ENCODE peak calls at places on chromosomes 7 and 10, in eight cellular contexts. B is kidney, F is tibial artery, Z is H9, O is pancreas, R is A549, K is SK-N-SH, P is OCI-LY7. E is an unnamed sample. For H3K4me1, the result is how much of the 10 kb centered on the place peaks cover.

GRCh38 chr10:112143420-112143819 is 40.1 kb downstream of the GPAM start:
- DNase-seq in F (no peak), Z (no peak), R (no peak), P (no peak), K (no peak), O (no peak), B (no peak), E (no peak)

GRCh38 chr7:82183633-82184032 is 259.9 kb downstream of the CACNA2D1 start:
- DNase-seq in Z (no peak), O (no peak), P (no peak), F (no peak), K (no peak), R (no peak), B (no peak), E (no peak)

GRCh38 chr10:130254168-130255061 is 118.2 kb downstream of the GLRX3 start:
- DNase-seq in P (no peak), O (no peak), B (no peak), F (no peak), R (no peak), K (no peak), Z (no peak), E (no peak)

GRCh38 chr7:128105228-128106022 is 74.2 kb upstream of the LRRC4 start:
- DNase-seq in K (no peak), Z (no peak), B (no peak), F (no peak), O (no peak), R (no peak), P (no peak), E (no peak)

GRCh38 chr10:93572606-93573005 is 6.1 kb downstream of the FFAR4 start:
- DNase-seq in F (no peak), B (no peak), R (no peak), P (no peak), Z (no peak), O (no peak), K (no peak), E (no peak)

GRCh38 chr10:93752761-93753160 is 5.0 kb upstream of the LGI1 start:
- DNase-seq in O (no peak), B (no peak), K (no peak), F (no peak), Z (no peak), R (peak), P (no peak), E (no peak)

GRCh38 chr10:119503821-119504220 is 38.7 kb downstream of the RGS10 start:
- DNase-seq in F (no peak), B (no peak), Z (no peak), O (no peak), R (no peak), K (no peak), P (no peak), E (no peak)

GRCh38 chr7:97004931-97005763 is at the start of gene DLX6:
- DNase-seq in O (no peak), Z (peak), R (peak), B (peak), K (peak), F (no peak), P (no peak), E (no peak)

GRCh38 chr10:97849491-97850402 is at the start of gene GOLGA7B:
- DNase-seq in O (peak), Z (peak), F (no peak), B (peak), P (peak), K (peak), R (no peak), E (peak)

GRCh38 chr7:127838816-127839415 is 186.9 kb downstream of the SND1 start:
- DNase-seq in P (no peak), K (no peak), B (no peak), Z (no peak), O (no peak), F (no peak), R (no peak), E (no peak)

GRCh38 chr10:133465191-133465949 is 11.6 kb downstream of the SCART1 start:
- DNase-seq in K (no peak), R (no peak), B (no peak), O (no peak), F (peak), Z (no peak), P (no peak), E (no peak)

GRCh38 chr7:2283074-2283473 is 31.2 kb downstream of the SNX8 start:
- DNase-seq in P (no peak), R (no peak), O (no peak), K (no peak), B (peak), F (no peak), Z (no peak), E (no peak)

GRCh38 chr10:123147635-123148413 is at the start of gene HMX2:
- DNase-seq in K (peak), P (peak), B (peak), F (no peak), O (no peak), Z (peak), R (no peak), E (no peak)

GRCh38 chr10:126133906-126134703 is 237.7 kb downstream of the FANK1 start:
- DNase-seq in Z (no peak), P (no peak), F (no peak), B (no peak), R (peak), O (no peak), K (no peak), E (no peak)

GRCh38 chr7:91759205-91759863 is 121.2 kb downstream of the MTERF1 start:
- DNase-seq in Z (peak), K (no peak), R (peak), B (peak), P (no peak), O (no peak), F (no peak), E (no peak)

GRCh38 chr7:121398246-121398645 is 2.1 kb upstream of the FAM3C start:
- DNase-seq in P (no peak), O (peak), Z (no peak), K (no peak), F (no peak), B (no peak), R (peak), E (no peak)

GRCh38 chr10:95963202-95963991 is 55.6 kb downstream of the CC2D2B start:
- DNase-seq in B (no peak), Z (no peak), F (no peak), K (no peak), R (no peak), P (peak), O (no peak), E (no peak)

GRCh38 chr7:150754950-150755349 is 17.7 kb downstream of the GIMAP5 start:
- DNase-seq in P (no peak), Z (no peak), F (no peak), K (no peak), R (no peak), O (no peak), B (no peak), E (no peak)

GRCh38 chr7:6420680-6421079 is 27.1 kb downstream of the DAGLB start:
- DNase-seq in K (peak), P (no peak), B (no peak), Z (no peak), R (no peak), F (no peak), O (no peak), E (no peak)

GRCh38 chr10:132526676-132527075 is 10.9 kb upstream of the INPP5A start:
- DNase-seq in Z (no peak), R (no peak), O (no peak), K (no peak), B (peak), F (peak), P (no peak), E (no peak)

GRCh38 chr7:23594879-23595604 is 2.1 kb upstream of the CCDC126 start:
- DNase-seq in Z (no peak), P (peak), O (no peak), K (no peak), F (no peak), R (no peak), B (no peak), E (no peak)

GRCh38 chr10:122878799-122879338 is 512 bp downstream of the FAM24B start:
- DNase-seq in B (no peak), O (peak), F (no peak), K (peak), R (no peak), P (peak), Z (no peak), E (no peak)

GRCh38 chr10:133334495-133335237 is 2.0 kb downstream of the CALY start:
- DNase-seq in B (peak), P (no peak), O (no peak), K (peak), Z (no peak), F (no peak), R (peak), E (no peak)

DNA sequence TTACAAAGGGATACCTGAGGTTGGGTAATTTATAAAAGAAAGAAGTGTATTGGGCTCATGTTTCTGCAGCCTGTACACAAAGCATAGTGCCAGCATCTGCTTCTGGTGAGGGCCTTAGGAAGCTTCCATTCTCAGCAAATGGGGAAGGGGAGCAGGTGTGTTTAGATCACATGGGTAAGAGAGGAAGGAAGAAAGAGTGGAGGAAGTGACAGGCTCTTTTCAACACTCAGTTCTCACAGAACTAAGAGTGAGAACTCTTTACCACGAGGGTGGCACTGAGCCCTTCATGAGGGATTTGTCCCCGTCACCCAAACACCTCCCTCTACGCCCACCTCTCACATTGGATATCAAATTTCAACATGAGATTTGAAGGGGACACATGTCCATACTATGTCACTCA is 506 bp upstream of the FAM170B start:
- DNase-seq in F (no peak), R (no peak), B (no peak), O (no peak), Z (peak), P (peak), K (no peak), E (no peak)
- H3K27ac ChIP-seq in F (no peak), R (no peak), B (no peak), O (no peak), Z (no peak), P (peak), K (no peak), E (no peak)

GRCh38 chr7:14739496-14740185 is 162.9 kb downstream of the DGKB start:
- DNase-seq in F (no peak), P (no peak), K (no peak), B (no peak), R (no peak), Z (no peak), O (no peak), E (no peak)

GRCh38 chr7:14738086-14738485 is 164.5 kb downstream of the DGKB start:
- DNase-seq in O (no peak), K (no peak), P (no peak), B (no peak), R (no peak), Z (no peak), F (no peak), E (no peak)

GRCh38 chr7:14740606-14741005 is 161.9 kb downstream of the DGKB start:
- DNase-seq in K (no peak), O (no peak), P (no peak), B (no peak), Z (no peak), F (no peak), R (no peak), E (no peak)

DNA sequence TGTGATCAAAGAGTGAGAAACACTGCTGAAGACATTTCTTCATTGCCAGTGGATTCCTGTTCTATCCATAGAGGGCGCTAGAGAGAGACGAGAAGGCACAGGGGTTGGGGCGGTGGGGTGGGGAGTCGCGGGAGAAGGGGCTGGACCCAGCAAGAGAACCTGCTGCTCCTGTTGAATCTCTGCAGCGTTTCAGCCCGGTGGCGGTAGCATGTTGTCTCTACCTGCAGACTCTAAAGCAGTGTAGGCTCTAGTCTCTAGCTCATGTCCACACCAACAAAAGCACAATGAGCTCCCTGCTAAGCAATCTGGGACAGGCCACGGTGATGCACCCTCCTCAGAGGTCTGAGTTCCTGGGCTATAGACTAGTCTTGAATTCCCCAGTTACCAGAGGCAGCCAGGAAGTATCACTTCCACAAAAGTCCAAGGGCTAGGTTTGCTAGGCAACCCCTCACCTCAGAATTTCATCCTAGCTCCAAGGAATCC is 167.7 kb downstream of the DGKB start:
- DNase-seq in B (no peak), O (no peak), F (no peak), Z (peak), K (peak), R (no peak), P (no peak), E (no peak)
- TF ChIP-seq CTCF in B (peak), O (no peak), F (no peak), Z (peak), K (peak), R (no peak), P (peak), E (peak)

GRCh38 chr10:79155301-79156081 is 86.7 kb downstream of the ZMIZ1 start:
- DNase-seq in F (peak), R (no peak), B (no peak), Z (no peak), O (no peak), K (no peak), P (peak), E (peak)
- H3K4me1 ChIP-seq in F (under half), R (half or more), B (half or more), Z (under half), O (under half), K (half or more), P (under half), E (half or more)

GRCh38 chr10:33330543-33331019 is 3.9 kb downstream of the NRP1 start:
- DNase-seq in R (peak), Z (peak), K (peak), B (peak), F (peak), P (peak), O (peak), E (peak)
- H3K27ac ChIP-seq in R (peak), Z (no peak), K (peak), B (peak), F (peak), P (no peak), O (peak), E (peak)

E was measured in heart right ventricle.